ENCODE peak calls at places on chromosome 17, in ten cellular contexts. R, O, M, U, B, X, S, Z, Y and Q are unnamed samples. For H3K36me3, the result is how much of the 10 kb centered on the place peaks cover.

GRCh38 chr17:83194189-83194565 is 114.8 kb downstream of the METRNL start:
- DNase-seq in R (no peak), O (peak), M (no peak), U (peak), B (no peak), X (peak), S (peak), Z (peak), Y (no peak), Q (no peak)

GRCh38 chr17:16281351-16281750 is 64.3 kb downstream of the PIGL start:
- DNase-seq in R (no peak), O (peak), M (no peak), U (no peak), B (peak), X (no peak), S (no peak), Z (no peak), Y (peak), Q (no peak)

GRCh38 chr17:41683441-41684007 is 5.2 kb upstream of the EIF1 start:
- DNase-seq in R (no peak), O (no peak), M (no peak), U (no peak), B (no peak), X (no peak), S (no peak), Z (peak), Y (no peak), Q (no peak)

GRCh38 chr17:3547628-3548027 is 10.0 kb downstream of the TRPV3 start:
- DNase-seq in R (no peak), O (no peak), M (no peak), U (no peak), B (no peak), X (peak), S (no peak), Z (no peak), Y (no peak), Q (no peak)

GRCh38 chr17:75819723-75820410 is 24.3 kb downstream of the UNC13D start:
- DNase-seq in R (no peak), O (no peak), M (no peak), U (no peak), B (no peak), X (no peak), S (no peak), Z (no peak), Y (no peak), Q (no peak)

GRCh38 chr17:62085511-62086408 is 20.7 kb upstream of the MED13 start:
- DNase-seq in R (no peak), O (peak), M (no peak), U (no peak), B (no peak), X (no peak), S (no peak), Z (no peak), Y (no peak), Q (no peak)

GRCh38 chr17:40516581-40517285 is 15.3 kb upstream of the TNS4 start:
- DNase-seq in R (peak), O (peak), M (peak), U (no peak), B (no peak), X (no peak), S (peak), Z (no peak), Y (peak), Q (no peak)

GRCh38 chr17:9672266-9672665 is 26.9 kb downstream of the USP43 start:
- DNase-seq in R (no peak), O (no peak), M (no peak), U (no peak), B (no peak), X (no peak), S (no peak), Z (no peak), Y (peak), Q (no peak)

GRCh38 chr17:4161179-4161559 is 18.2 kb downstream of the CYB5D2 start:
- DNase-seq in R (no peak), O (peak), M (no peak), U (no peak), B (peak), X (no peak), S (no peak), Z (no peak), Y (peak), Q (no peak)

GRCh38 chr17:36675786-36676185 is 74.4 kb downstream of the MRM1 start:
- DNase-seq in R (no peak), O (no peak), M (no peak), U (no peak), B (no peak), X (no peak), S (no peak), Z (no peak), Y (no peak), Q (no peak)

GRCh38 chr17:38738007-38738662 is 8.0 kb downstream of the CISD3 start:
- DNase-seq in R (no peak), O (no peak), M (no peak), U (no peak), B (no peak), X (no peak), S (no peak), Z (peak), Y (no peak), Q (no peak)

GRCh38 chr17:45319239-45319703 is 2.5 kb upstream of the MAP3K14 start:
- DNase-seq in R (no peak), O (peak), M (no peak), U (no peak), B (peak), X (no peak), S (no peak), Z (no peak), Y (peak), Q (no peak)

GRCh38 chr17:47225436-47225858 is 16.3 kb downstream of the MYL4 start:
- DNase-seq in R (no peak), O (peak), M (no peak), U (peak), B (peak), X (peak), S (peak), Z (no peak), Y (peak), Q (peak)

GRCh38 chr17:65936013-65936412 is 255.9 kb downstream of the CEP112 start:
- DNase-seq in R (no peak), O (peak), M (no peak), U (no peak), B (no peak), X (no peak), S (no peak), Z (no peak), Y (no peak), Q (no peak)

GRCh38 chr17:9123594-9124553 is 102.6 kb downstream of the NTN1 start:
- DNase-seq in R (no peak), O (peak), M (no peak), U (no peak), B (no peak), X (peak), S (no peak), Z (no peak), Y (no peak), Q (no peak)

GRCh38 chr17:38789185-38789584 is 10.2 kb downstream of the PIP4K2B start:
- DNase-seq in R (no peak), O (peak), M (no peak), U (no peak), B (peak), X (no peak), S (no peak), Z (no peak), Y (no peak), Q (no peak)

GRCh38 chr17:2195729-2196128 is 107.9 kb downstream of the SMG6 start:
- DNase-seq in R (no peak), O (peak), M (no peak), U (no peak), B (no peak), X (no peak), S (no peak), Z (no peak), Y (peak), Q (no peak)

GRCh38 chr17:71735893-71736292 is 384.9 kb upstream of the SOX9 start:
- DNase-seq in R (no peak), O (no peak), M (no peak), U (no peak), B (no peak), X (no peak), S (no peak), Z (no peak), Y (no peak), Q (no peak)

GRCh38 chr17:60601443-60602384 is 1.7 kb downstream of the PPM1D start:
- DNase-seq in R (peak), O (peak), M (peak), U (peak), B (peak), X (peak), S (peak), Z (no peak), Y (peak), Q (peak)

GRCh38 chr17:29566473-29567361 is at the start of gene ABHD15:
- DNase-seq in R (peak), O (peak), M (peak), U (peak), B (peak), X (peak), S (peak), Z (peak), Y (peak), Q (peak)

GRCh38 chr17:82252511-82253178 is 20.9 kb downstream of the CSNK1D start:
- DNase-seq in R (no peak), O (no peak), M (no peak), U (no peak), B (no peak), X (no peak), S (no peak), Z (no peak), Y (peak), Q (no peak)

GRCh38 chr17:40312131-40312731 is 3.3 kb downstream of the RARA start:
- DNase-seq in R (no peak), O (no peak), M (no peak), U (peak), B (no peak), X (peak), S (peak), Z (no peak), Y (no peak), Q (no peak)

GRCh38 chr17:34798581-34798980 is 162.7 kb downstream of the CCT6B start:
- DNase-seq in R (no peak), O (no peak), M (no peak), U (no peak), B (no peak), X (no peak), S (no peak), Z (no peak), Y (no peak), Q (no peak)

GRCh38 chr17:61247438-61247837 is 152.2 kb upstream of the TBX2 start:
- DNase-seq in R (no peak), O (peak), M (no peak), U (peak), B (peak), X (no peak), S (no peak), Z (no peak), Y (no peak), Q (no peak)

GRCh38 chr17:48754500-48755261 is 26.1 kb upstream of the HOXB13 start:
- DNase-seq in R (no peak), O (no peak), M (no peak), U (no peak), B (no peak), X (no peak), S (no peak), Z (no peak), Y (peak), Q (no peak)

GRCh38 chr17:68290268-68290954 is 516 bp downstream of the SLC16A6 start:
- DNase-seq in R (peak), O (peak), M (peak), U (peak), B (no peak), X (peak), S (no peak), Z (peak), Y (peak), Q (no peak)

GRCh38 chr17:82424001-82424862 is 5.8 kb upstream of the OGFOD3 start:
- DNase-seq in R (peak), O (peak), M (peak), U (no peak), B (peak), X (peak), S (peak), Z (no peak), Y (peak), Q (no peak)

GRCh38 chr17:40550608-40551007 is 14.7 kb downstream of the CCR7 start:
- DNase-seq in R (no peak), O (peak), M (no peak), U (peak), B (peak), X (no peak), S (peak), Z (peak), Y (no peak), Q (peak)

GRCh38 chr17:21019976-21020575 is 22.7 kb downstream of the USP22 start:
- DNase-seq in R (peak), O (peak), M (peak), U (no peak), B (no peak), X (peak), S (no peak), Z (no peak), Y (no peak), Q (no peak)

GRCh38 chr17:82281502-82282238 is 8.2 kb upstream of the CSNK1D start:
- DNase-seq in R (no peak), O (peak), M (no peak), U (no peak), B (no peak), X (no peak), S (no peak), Z (peak), Y (no peak), Q (no peak)

GRCh38 chr17:17774009-17774881 is 62.5 kb downstream of the SREBF1 start:
- DNase-seq in R (no peak), O (peak), M (no peak), U (no peak), B (peak), X (peak), S (peak), Z (peak), Y (no peak), Q (no peak)

GRCh38 chr17:37714897-37715296 is 30.0 kb downstream of the HNF1B start:
- DNase-seq in R (no peak), O (peak), M (no peak), U (no peak), B (no peak), X (no peak), S (no peak), Z (no peak), Y (no peak), Q (no peak)

GRCh38 chr17:63930951-63931575 is 1.1 kb downstream of the CD79B start:
- DNase-seq in R (peak), O (no peak), M (peak), U (peak), B (no peak), X (peak), S (peak), Z (peak), Y (no peak), Q (peak)

GRCh38 chr17:40417609-40418427 is at the start of gene TOP2A:
- DNase-seq in R (peak), O (peak), M (peak), U (peak), B (peak), X (peak), S (peak), Z (peak), Y (peak), Q (peak)

GRCh38 chr17:16981928-16982327 is 10.0 kb upstream of the TNFRSF13B start:
- DNase-seq in R (no peak), O (no peak), M (no peak), U (no peak), B (no peak), X (no peak), S (no peak), Z (no peak), Y (no peak), Q (no peak)

GRCh38 chr17:17029938-17030337 is 12.3 kb upstream of the MPRIP start:
- DNase-seq in R (no peak), O (no peak), M (no peak), U (no peak), B (no peak), X (no peak), S (no peak), Z (peak), Y (no peak), Q (no peak)

GRCh38 chr17:7326186-7326585 is 2.9 kb downstream of the NEURL4 start:
- DNase-seq in R (no peak), O (no peak), M (no peak), U (no peak), B (no peak), X (no peak), S (no peak), Z (no peak), Y (no peak), Q (no peak)

GRCh38 chr17:7327056-7327455 is 2.1 kb downstream of the NEURL4 start:
- DNase-seq in R (no peak), O (no peak), M (no peak), U (no peak), B (no peak), X (no peak), S (no peak), Z (no peak), Y (no peak), Q (no peak)

GRCh38 chr17:7324438-7324779 is 4.7 kb downstream of the NEURL4 start:
- DNase-seq in R (no peak), O (no peak), M (no peak), U (no peak), B (no peak), X (no peak), S (no peak), Z (no peak), Y (no peak), Q (no peak)

GRCh38 chr17:7323731-7324437 is 5.3 kb downstream of the NEURL4 start:
- DNase-seq in R (peak), O (peak), M (peak), U (peak), B (peak), X (no peak), S (peak), Z (peak), Y (peak), Q (no peak)

GRCh38 chr17:7325031-7325528 is 4.1 kb downstream of the NEURL4 start:
- DNase-seq in R (no peak), O (no peak), M (no peak), U (no peak), B (no peak), X (no peak), S (no peak), Z (no peak), Y (no peak), Q (no peak)
- H3K36me3 ChIP-seq in R (under half), O (under half), M (half or more), U (half or more), B (under half), X (under half), S (under half), Z (under half), Y (half or more), Q (half or more)

GRCh38 chr17:58631523-58632323 is 60.1 kb downstream of the TEX14 start:
- DNase-seq in R (peak), O (peak), M (peak), U (peak), B (peak), X (peak), S (peak), Z (peak), Y (peak), Q (peak)
- H3K4me3 ChIP-seq in R (peak), O (peak), M (peak), U (peak), B (peak), X (peak), S (peak), Z (peak), Y (no peak), Q (peak)

GRCh38 chr17:156946-157345 is 19.6 kb downstream of the SCGB1C2 start:
- DNase-seq in R (no peak), O (no peak), M (no peak), U (no peak), B (no peak), X (peak), S (no peak), Z (no peak), Y (no peak), Q (no peak)

GRCh38 chr17:157901-158300 is 20.5 kb downstream of the SCGB1C2 start:
- DNase-seq in R (no peak), O (no peak), M (no peak), U (no peak), B (no peak), X (peak), S (no peak), Z (no peak), Y (no peak), Q (no peak)

GRCh38 chr17:153851-154250 is 16.5 kb downstream of the SCGB1C2 start:
- DNase-seq in R (no peak), O (no peak), M (no peak), U (no peak), B (no peak), X (peak), S (no peak), Z (no peak), Y (no peak), Q (no peak)

GRCh38 chr17:156094-156621 is 18.8 kb downstream of the SCGB1C2 start:
- DNase-seq in R (no peak), O (no peak), M (no peak), U (no peak), B (no peak), X (peak), S (no peak), Z (no peak), Y (no peak), Q (no peak)

GRCh38 chr17:155576-155975 is 18.2 kb downstream of the SCGB1C2 start:
- DNase-seq in R (no peak), O (no peak), M (no peak), U (no peak), B (no peak), X (peak), S (no peak), Z (no peak), Y (no peak), Q (no peak)
- H3K36me3 ChIP-seq in R (under half), O (under half), M (under half), U (under half), B (under half), X (under half), S (under half), Z (under half), Y (under half), Q (under half)

GRCh38 chr17:74353446-74354060 is 8.1 kb downstream of the BTBD17 start:
- DNase-seq in R (no peak), O (no peak), M (no peak), U (no peak), B (no peak), X (no peak), S (no peak), Z (no peak), Y (no peak), Q (no peak)
- H3K4me3 ChIP-seq in R (no peak), O (no peak), M (no peak), U (no peak), B (no peak), X (no peak), S (no peak), Z (no peak), Y (no peak), Q (no peak)

GRCh38 chr17:80786470-80786869 is 205.2 kb upstream of the CHMP6 start:
- DNase-seq in R (no peak), O (no peak), M (no peak), U (no peak), B (no peak), X (no peak), S (no peak), Z (no peak), Y (no peak), Q (no peak)
- H3K36me3 ChIP-seq in R (under half), O (under half), M (under half), U (under half), B (under half), X (under half), S (under half), Z (under half), Y (under half), Q (under half)

DNA sequence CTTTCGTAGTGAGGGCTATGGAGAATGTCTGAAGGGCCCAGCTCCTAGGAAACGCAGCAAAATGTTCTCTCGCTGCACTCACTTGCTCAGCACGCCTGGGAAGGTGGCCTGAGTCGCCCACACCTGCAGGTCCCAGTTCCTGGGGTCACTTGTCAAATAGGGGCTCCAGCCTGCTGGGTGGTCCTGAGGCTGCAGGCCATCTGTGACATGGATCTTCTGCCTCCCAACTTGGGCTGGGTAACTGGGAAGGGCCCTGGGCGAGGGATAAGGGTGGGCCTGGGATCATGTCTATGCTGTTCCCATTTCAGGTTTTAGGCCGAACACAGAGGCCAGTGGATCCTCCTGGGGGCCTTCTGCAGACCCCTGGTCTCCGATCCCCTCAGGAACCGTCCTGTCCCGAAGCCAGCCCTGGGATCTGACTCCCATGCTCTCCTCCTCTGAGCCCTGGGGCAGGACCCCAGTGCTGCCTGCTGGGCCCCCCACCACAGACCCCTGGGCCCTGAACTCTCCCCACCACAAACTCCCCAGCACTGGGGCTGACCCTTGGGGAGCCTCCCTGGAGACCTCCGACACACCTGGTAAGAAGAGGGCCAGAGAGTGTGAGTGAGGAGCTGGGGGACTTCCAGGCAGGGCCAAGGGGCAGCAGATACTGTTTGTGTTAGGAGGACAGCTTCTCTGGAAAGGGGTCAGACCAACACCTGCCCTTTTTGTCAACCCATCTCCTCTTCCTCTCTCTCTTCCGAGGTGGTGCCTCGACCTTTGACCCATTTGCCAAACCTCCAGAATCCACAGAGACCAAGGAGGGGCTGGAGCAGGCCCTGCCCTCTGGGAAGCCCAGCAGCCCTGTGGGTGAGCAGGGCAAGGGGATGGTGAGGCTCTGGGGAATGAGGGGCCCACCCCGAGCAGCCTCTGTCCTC is 6.2 kb upstream of the SPATA20 start:
- DNase-seq in R (no peak), O (no peak), M (no peak), U (no peak), B (no peak), X (no peak), S (no peak), Z (peak), Y (no peak), Q (no peak)
- H3K4me3 ChIP-seq in R (no peak), O (peak), M (no peak), U (no peak), B (no peak), X (no peak), S (no peak), Z (no peak), Y (no peak), Q (no peak)